ENCODE peak calls at places on chromosomes 3 and 15, in nine cellular contexts. O, C, T, X, N, F, R, Q and A are unnamed samples. For H3K4me1, the result is how much of the 10 kb centered on the place peaks cover.

GRCh38 chr3:42804831-42805821 is 836 bp upstream of the HIGD1A start:
- DNase-seq in O (peak), C (peak), T (no peak), X (no peak), N (no peak), F (peak), R (peak), Q (no peak), A (no peak)

GRCh38 chr3:28972921-28973320 is 307.9 kb upstream of the RBMS3 start:
- DNase-seq in O (no peak), C (no peak), T (no peak), X (no peak), N (no peak), F (no peak), R (no peak), Q (no peak), A (no peak)

GRCh38 chr3:168040624-168041208 is 55.0 kb downstream of the GOLIM4 start:
- DNase-seq in O (peak), C (no peak), T (no peak), X (peak), N (no peak), F (no peak), R (no peak), Q (peak), A (no peak)

GRCh38 chr15:63729115-63729884 is 104.4 kb downstream of the HERC1 start:
- DNase-seq in O (no peak), C (no peak), T (no peak), X (peak), N (no peak), F (no peak), R (no peak), Q (no peak), A (no peak)

GRCh38 chr3:171314341-171314740 is 145.9 kb downstream of the TNIK start:
- DNase-seq in O (no peak), C (no peak), T (no peak), X (no peak), N (no peak), F (no peak), R (no peak), Q (no peak), A (no peak)

GRCh38 chr15:68427366-68427765 is 4.6 kb downstream of the ITGA11 start:
- DNase-seq in O (no peak), C (peak), T (no peak), X (peak), N (no peak), F (no peak), R (no peak), Q (no peak), A (no peak)

GRCh38 chr3:31880482-31881078 is 100.5 kb downstream of the OSBPL10 start:
- DNase-seq in O (no peak), C (no peak), T (no peak), X (no peak), N (no peak), F (no peak), R (no peak), Q (no peak), A (no peak)

GRCh38 chr15:83078712-83079111 is 11.7 kb upstream of the BTBD1 start:
- DNase-seq in O (no peak), C (no peak), T (no peak), X (no peak), N (no peak), F (no peak), R (no peak), Q (no peak), A (no peak)

GRCh38 chr3:123803521-123803920 is 80.6 kb downstream of the MYLK start:
- DNase-seq in O (no peak), C (no peak), T (no peak), X (no peak), N (no peak), F (no peak), R (no peak), Q (no peak), A (no peak)

GRCh38 chr3:134847349-134847748 is 52.3 kb downstream of the EPHB1 start:
- DNase-seq in O (no peak), C (no peak), T (no peak), X (no peak), N (no peak), F (no peak), R (no peak), Q (no peak), A (no peak)

GRCh38 chr3:160801386-160802118 is 45.5 kb downstream of the PPM1L start:
- DNase-seq in O (peak), C (peak), T (no peak), X (peak), N (no peak), F (peak), R (no peak), Q (no peak), A (peak)

GRCh38 chr15:44798815-44799214 is 62.5 kb downstream of the TRIM69 start:
- DNase-seq in O (no peak), C (no peak), T (no peak), X (no peak), N (no peak), F (no peak), R (no peak), Q (peak), A (no peak)

GRCh38 chr15:52406601-52407000 is 111.0 kb upstream of the MYO5C start:
- DNase-seq in O (no peak), C (no peak), T (no peak), X (no peak), N (no peak), F (no peak), R (no peak), Q (no peak), A (no peak)

GRCh38 chr3:125433611-125434041 is 58.5 kb upstream of the ZNF148 start:
- DNase-seq in O (no peak), C (no peak), T (peak), X (no peak), N (no peak), F (no peak), R (no peak), Q (no peak), A (no peak)

GRCh38 chr3:86774082-86774691 is 216.8 kb downstream of the VGLL3 start:
- DNase-seq in O (no peak), C (no peak), T (no peak), X (peak), N (no peak), F (no peak), R (no peak), Q (peak), A (no peak)

GRCh38 chr3:89447244-89447643 is 339.8 kb downstream of the EPHA3 start:
- DNase-seq in O (no peak), C (no peak), T (no peak), X (no peak), N (no peak), F (no peak), R (no peak), Q (no peak), A (no peak)

GRCh38 chr3:184594386-184595035 is 32.9 kb downstream of the EPHB3 start:
- DNase-seq in O (no peak), C (no peak), T (no peak), X (no peak), N (no peak), F (no peak), R (peak), Q (no peak), A (no peak)

DNA sequence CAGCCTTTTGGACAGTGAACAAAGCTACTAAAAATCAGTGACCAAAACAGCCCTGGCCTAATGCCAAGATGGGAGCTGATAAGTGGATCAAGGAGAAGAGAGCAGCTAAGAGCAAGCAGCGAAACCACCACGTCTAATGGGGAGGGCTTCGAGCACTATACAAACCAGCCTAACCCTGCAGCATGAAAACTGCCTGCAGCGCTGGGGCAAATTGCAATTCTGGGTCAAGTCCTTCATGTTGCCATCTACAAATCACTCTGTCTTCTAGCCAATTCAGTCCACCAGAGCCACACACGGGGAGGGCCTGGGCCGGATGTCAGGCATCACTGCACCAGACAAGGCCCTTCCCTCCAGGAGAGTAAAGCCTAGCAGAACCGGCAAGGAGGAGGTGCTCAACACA is 30.5 kb upstream of the SPATA12 start:
- DNase-seq in O (peak), C (no peak), T (no peak), X (no peak), N (no peak), F (no peak), R (no peak), Q (no peak), A (peak)
- TF ChIP-seq POLR2A in O (no peak), C (no peak), T (no peak), X (no peak), N (no peak), F (no peak), R (no peak), Q (no peak), A (no peak)

GRCh38 chr3:71243230-71243629 is 340.3 kb downstream of the FOXP1 start:
- DNase-seq in O (no peak), C (no peak), T (no peak), X (no peak), N (no peak), F (no peak), R (no peak), Q (no peak), A (no peak)
- H3K4me1 ChIP-seq in O (under half), C (under half), T (half or more), X (under half), N (under half), F (under half), R (under half), Q (under half), A (under half)

GRCh38 chr3:189833996-189834395 is 202.8 kb downstream of the TP63 start:
- DNase-seq in O (no peak), C (no peak), T (no peak), X (no peak), N (peak), F (no peak), R (no peak), Q (no peak), A (no peak)
- TF ChIP-seq POLR2A in O (no peak), C (no peak), T (no peak), X (no peak), N (no peak), F (no peak), R (no peak), Q (no peak), A (no peak)

DNA sequence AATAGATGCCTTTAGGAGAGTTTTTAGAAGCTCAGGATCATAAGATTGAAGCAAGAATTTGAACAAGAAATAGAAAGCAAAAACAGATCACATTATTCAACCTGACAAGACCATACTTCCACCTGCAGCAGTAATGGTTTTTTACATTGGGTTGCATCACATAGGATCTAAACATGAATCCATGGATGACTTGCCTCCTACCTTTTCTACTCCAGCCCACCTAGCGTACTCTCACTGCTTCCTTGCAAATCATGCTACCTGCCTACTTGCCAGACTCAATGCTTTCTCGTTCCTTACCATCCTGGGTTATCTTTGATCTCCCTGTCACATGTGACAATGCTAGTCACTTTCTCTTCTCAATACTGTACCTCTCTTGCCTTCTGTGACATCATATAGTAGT is 253.1 kb upstream of the ADAMTS9 start:
- DNase-seq in O (no peak), C (no peak), T (no peak), X (no peak), N (no peak), F (no peak), R (no peak), Q (no peak), A (no peak)
- H3K4me1 ChIP-seq in O (under half), C (under half), T (under half), X (under half), N (under half), F (under half), R (under half), Q (under half), A (under half)

GRCh38 chr15:65832549-65833364 is 36.5 kb upstream of the RAB11A start:
- DNase-seq in O (peak), C (peak), T (peak), X (peak), N (peak), F (peak), R (peak), Q (peak), A (peak)
- TF ChIP-seq POLR2A in O (no peak), C (peak), T (no peak), X (no peak), N (no peak), F (no peak), R (no peak), Q (no peak), A (peak)